ENCODE peak calls at places on chromosomes 11 and 22, in four cellular contexts. I is mesenchymal stem cell, L is H1, O is trophoblast cell. H is an unnamed sample.

GRCh38 chr11:69446108-69446507 is 35.4 kb upstream of the LINC01488 start:
- DNase-seq in O (no peak), I (no peak), L (no peak), H (no peak)

GRCh38 chr11:122204206-122204605 is 88.2 kb upstream of the BLID start:
- DNase-seq in L (no peak), I (no peak), O (no peak), H (no peak)

GRCh38 chr22:48742191-48742555 is 1085.5 kb downstream of the BRD1 start:
- DNase-seq in O (no peak), L (no peak), I (no peak), H (no peak)

GRCh38 chr11:107776062-107776461 is 64.2 kb upstream of the SLN start:
- DNase-seq in L (no peak), I (no peak), O (no peak), H (no peak)

GRCh38 chr11:123525511-123525918 is 95.4 kb downstream of the GRAMD1B start:
- DNase-seq in O (no peak), I (no peak), L (no peak), H (no peak)

GRCh38 chr11:32562839-32563599 is 20.6 kb upstream of the EIF3M start:
- DNase-seq in I (no peak), L (no peak), O (no peak), H (no peak)

GRCh38 chr22:23001463-23001862 is 68.9 kb upstream of the GNAZ start:
- DNase-seq in O (no peak), I (no peak), L (no peak), H (no peak)

GRCh38 chr22:33455036-33455435 is 396.9 kb upstream of the SYN3 start:
- DNase-seq in O (no peak), I (no peak), L (no peak), H (no peak)

GRCh38 chr11:34758262-34758661 is 137.4 kb downstream of the EHF start:
- DNase-seq in O (no peak), L (no peak), I (no peak), H (no peak)

GRCh38 chr22:46462726-46463371 is 74.6 kb downstream of the CELSR1 start:
- DNase-seq in L (no peak), I (peak), O (peak), H (no peak)

GRCh38 chr22:35995772-35996171 is 32.9 kb downstream of the RBFOX2 start:
- DNase-seq in L (no peak), O (peak), I (peak), H (no peak)

GRCh38 chr22:35993048-35993714 is 35.4 kb downstream of the RBFOX2 start:
- DNase-seq in I (no peak), O (no peak), L (no peak), H (no peak)

GRCh38 chr22:35996596-35996995 is 32.0 kb downstream of the RBFOX2 start:
- DNase-seq in I (no peak), L (no peak), O (no peak), H (no peak)

GRCh38 chr22:35997438-35997837 is 31.2 kb downstream of the RBFOX2 start:
- DNase-seq in I (peak), L (no peak), O (no peak), H (no peak)

DNA sequence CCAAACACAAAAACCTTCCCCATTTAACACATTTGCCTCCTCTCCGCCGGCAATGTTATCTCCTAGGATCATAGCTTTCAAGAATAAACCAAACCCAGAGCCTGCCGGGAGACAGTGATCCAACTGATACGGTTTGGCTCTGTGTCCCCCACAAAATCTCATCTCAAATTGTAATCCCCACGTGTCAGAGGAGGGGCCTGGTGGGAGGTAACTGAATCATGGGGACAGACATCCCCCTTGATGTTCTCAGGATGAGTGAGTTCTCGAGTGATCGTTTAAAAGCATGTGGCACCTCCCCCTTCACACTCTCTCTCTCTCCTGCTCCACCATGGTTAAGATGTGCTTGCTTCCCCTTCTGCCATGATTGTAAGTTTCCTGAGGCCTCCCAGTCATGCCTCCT is 33.3 kb downstream of the RBFOX2 start:
- DNase-seq in L (no peak), I (no peak), O (no peak), H (no peak)
- H2BK5ac ChIP-seq in L (no peak), I (no peak), O (no peak), H (no peak)

DNA sequence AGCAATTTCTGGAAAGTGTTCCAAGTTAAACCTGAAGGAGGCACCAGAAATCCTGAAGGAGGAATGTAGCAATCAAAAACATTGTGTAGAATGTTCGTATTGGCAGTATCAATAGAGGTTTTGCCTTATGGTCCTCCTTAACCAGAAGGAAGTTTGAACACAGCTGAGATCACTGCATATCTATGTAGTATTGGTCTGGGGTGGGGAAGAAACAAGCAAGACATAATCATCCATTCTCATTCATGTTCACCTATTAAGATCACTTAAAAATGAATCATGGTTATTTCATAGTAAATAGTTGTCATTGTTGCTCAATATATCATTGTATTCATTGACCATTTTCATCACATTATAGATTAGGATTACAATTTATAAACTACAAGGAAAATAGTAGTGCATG is 160.5 kb downstream of the DDX10 start:
- DNase-seq in I (no peak), O (no peak), L (no peak), H (no peak)
- H2BK5ac ChIP-seq in I (no peak), O (no peak), L (no peak), H (no peak)

GRCh38 chr11:104772806-104773241 is 125.4 kb downstream of the CASP12 start:
- DNase-seq in L (no peak), I (peak), O (peak), H (no peak)

GRCh38 chr11:104776501-104777170 is 121.6 kb downstream of the CASP12 start:
- DNase-seq in L (no peak), I (no peak), O (peak), H (no peak)

GRCh38 chr11:104774578-104774977 is 123.7 kb downstream of the CASP12 start:
- DNase-seq in I (no peak), O (no peak), L (no peak), H (no peak)

GRCh38 chr11:104771782-104772181 is 126.5 kb downstream of the CASP12 start:
- DNase-seq in O (no peak), I (peak), L (no peak), H (no peak)
- H2BK5ac ChIP-seq in O (no peak), I (no peak), L (peak), H (no peak)

GRCh38 chr11:119089319-119089718 is 4.6 kb downstream of the HMBS start:
- DNase-seq in O (no peak), I (no peak), L (no peak), H (no peak)

GRCh38 chr11:119085523-119085878 is 820 bp downstream of the HMBS start:
- DNase-seq in I (no peak), O (no peak), L (no peak), H (no peak)

GRCh38 chr11:119087747-119088241 is 3.1 kb downstream of the HMBS start:
- DNase-seq in I (no peak), L (no peak), O (no peak), H (no peak)

GRCh38 chr11:119081682-119082081 is 3.0 kb upstream of the HMBS start:
- DNase-seq in O (no peak), I (no peak), L (no peak), H (no peak)

DNA sequence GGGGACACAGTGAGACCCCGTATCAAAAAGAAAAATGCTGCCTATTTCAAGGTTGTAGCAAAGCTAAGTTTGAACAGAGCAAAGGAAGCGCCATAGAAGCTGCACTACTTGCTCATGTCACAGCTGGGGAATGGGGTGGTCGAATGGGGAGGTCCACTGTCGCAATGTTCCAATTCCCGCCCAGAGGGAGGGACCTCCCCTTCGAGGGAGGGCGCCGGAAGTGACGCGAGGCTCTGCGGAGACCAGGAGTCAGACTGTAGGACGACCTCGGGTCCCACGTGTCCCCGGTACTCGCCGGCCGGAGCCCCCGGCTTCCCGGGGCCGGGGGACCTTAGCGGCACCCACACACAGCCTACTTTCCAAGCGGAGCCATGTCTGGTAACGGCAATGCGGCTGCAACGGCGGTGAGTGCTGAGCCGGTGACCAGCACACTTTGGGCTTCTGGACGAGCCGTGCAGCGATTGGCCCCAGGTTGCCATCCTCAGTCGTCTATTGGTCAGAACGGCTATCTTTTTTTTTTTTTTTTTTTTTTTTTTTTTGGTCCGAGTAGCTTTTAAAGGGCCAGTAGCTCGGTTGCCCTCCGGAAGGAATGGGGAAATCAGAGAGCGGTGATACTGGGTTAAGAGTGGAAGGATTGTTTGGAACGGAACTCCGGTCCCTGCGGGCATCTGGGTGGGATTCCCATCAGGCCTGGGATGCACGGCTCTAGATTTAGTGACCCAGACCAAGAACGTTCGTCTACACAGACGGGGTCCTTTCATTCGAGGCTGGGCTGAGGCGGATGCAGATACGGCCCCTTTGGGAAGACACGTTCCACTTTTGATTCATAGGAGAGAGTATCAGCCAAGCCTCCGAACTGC is at the start of gene HMBS:
- DNase-seq in I (peak), O (peak), L (peak), H (peak)
- H2BK5ac ChIP-seq in I (peak), O (peak), L (peak), H (peak)

DNA sequence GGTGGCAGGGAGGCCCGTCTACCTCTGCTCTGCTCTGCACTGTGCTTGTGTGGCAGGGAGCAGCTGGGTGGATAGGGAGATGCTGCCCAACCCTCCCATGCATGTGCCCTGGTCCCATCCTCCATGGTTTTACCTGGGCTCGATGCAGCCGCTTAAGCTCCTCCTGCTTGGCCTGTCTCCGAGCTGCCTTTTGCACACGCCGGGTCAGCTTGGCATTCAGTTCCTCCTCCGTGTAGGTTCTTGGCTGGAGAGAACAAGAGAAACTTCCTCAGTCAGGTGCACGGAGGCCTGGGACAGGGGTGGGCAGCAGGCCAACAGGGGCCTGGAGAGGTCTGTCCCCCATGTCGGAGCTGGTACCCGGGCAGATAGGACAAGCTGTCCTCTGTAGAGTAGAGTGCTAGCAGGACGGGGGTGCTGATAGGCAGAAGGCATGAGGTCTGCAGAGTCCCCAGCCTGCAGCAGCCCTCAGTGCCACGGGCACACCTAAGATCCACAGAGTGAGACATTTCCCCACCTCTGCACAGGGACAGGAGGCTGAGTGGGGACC is 36.4 kb upstream of the BID start:
- DNase-seq in L (no peak), I (no peak), O (no peak), H (no peak)
- H2BK5ac ChIP-seq in L (no peak), I (no peak), O (no peak), H (no peak)

GRCh38 chr11:88337342-88338222 is at the start of gene CTSC:
- DNase-seq in L (peak), I (peak), O (peak), H (peak)
- H2BK5ac ChIP-seq in L (peak), I (no peak), O (no peak), H (peak)

H was measured in neuronal stem cell.